ENCODE peak calls at places on chromosomes 13 and 19, in four cellular contexts. B, W, M and V are unnamed samples.

GRCh38 chr19:3575260-3575741 is 2.6 kb downstream of the HMG20B start:
- DNase-seq in B (no peak), W (no peak), M (no peak), V (no peak)

GRCh38 chr19:29708553-29709439 is 6.3 kb downstream of the C19orf12 start:
- DNase-seq in B (no peak), W (no peak), M (no peak), V (peak)

GRCh38 chr19:46297700-46298476 is 1.0 kb downstream of the HIF3A start:
- DNase-seq in B (no peak), W (no peak), M (no peak), V (peak)

GRCh38 chr13:106468207-106468606 is 67.3 kb downstream of the EFNB2 start:
- DNase-seq in B (no peak), W (no peak), M (no peak), V (peak)

GRCh38 chr19:38362076-38362945 is 12.1 kb upstream of the PSMD8 start:
- DNase-seq in B (no peak), W (peak), M (peak), V (peak)

GRCh38 chr19:18558202-18558555 is 509 bp downstream of the KXD1 start:
- DNase-seq in B (no peak), W (no peak), M (no peak), V (no peak)

GRCh38 chr19:7916137-7916907 is 1.7 kb downstream of the TGFBR3L start:
- DNase-seq in B (no peak), W (no peak), M (peak), V (no peak)

GRCh38 chr13:100130092-100130491 is 41.2 kb downstream of the PCCA start:
- DNase-seq in B (no peak), W (no peak), M (no peak), V (no peak)

GRCh38 chr13:29892149-29892548 is 41.7 kb upstream of the UBL3 start:
- DNase-seq in B (no peak), W (no peak), M (no peak), V (no peak)

GRCh38 chr13:108113407-108113806 is 101.9 kb downstream of the LIG4 start:
- DNase-seq in B (no peak), W (no peak), M (no peak), V (no peak)

GRCh38 chr19:50639121-50640112 is at the start of gene SYT3:
- DNase-seq in B (no peak), W (no peak), M (no peak), V (peak)

GRCh38 chr19:29586401-29586800 is 19.7 kb upstream of the POP4 start:
- DNase-seq in B (no peak), W (no peak), M (no peak), V (no peak)

GRCh38 chr13:41004875-41005693 is 14.0 kb downstream of the ELF1 start:
- DNase-seq in B (no peak), W (no peak), M (no peak), V (no peak)

GRCh38 chr13:99626461-99627082 is 125.3 kb downstream of the TM9SF2 start:
- DNase-seq in B (no peak), W (no peak), M (no peak), V (no peak)

GRCh38 chr13:76820759-76821158 is 65.4 kb downstream of the KCTD12 start:
- DNase-seq in B (peak), W (no peak), M (no peak), V (peak)

GRCh38 chr19:33194884-33195710 is 967 bp downstream of the LRP3 start:
- DNase-seq in B (no peak), W (no peak), M (no peak), V (no peak)

GRCh38 chr19:31408460-31409124 is 59.4 kb upstream of the TSHZ3 start:
- DNase-seq in B (peak), W (no peak), M (no peak), V (no peak)

GRCh38 chr13:110006304-110006703 is 219.9 kb upstream of the IRS2 start:
- DNase-seq in B (no peak), W (no peak), M (no peak), V (no peak)

GRCh38 chr19:56477429-56478338 is 539 bp upstream of the ZNF667 start:
- DNase-seq in B (peak), W (no peak), M (no peak), V (peak)

GRCh38 chr19:53909471-53910169 is 542 bp downstream of the CACNG7 start:
- DNase-seq in B (no peak), W (no peak), M (no peak), V (no peak)

GRCh38 chr13:33452873-33453558 is 167.5 kb upstream of the STARD13 start:
- DNase-seq in B (no peak), W (no peak), M (no peak), V (no peak)

GRCh38 chr13:40518481-40518882 is 148.0 kb downstream of the FOXO1 start:
- DNase-seq in B (no peak), W (no peak), M (no peak), V (no peak)

GRCh38 chr13:114128624-114129522 is 3.5 kb downstream of the RASA3 start:
- DNase-seq in B (peak), W (no peak), M (peak), V (peak)

GRCh38 chr19:15551183-15552004 is 43.1 kb downstream of the CYP4F22 start:
- DNase-seq in B (no peak), W (no peak), M (peak), V (no peak)

GRCh38 chr19:19211499-19212432 is at the start of gene NCAN:
- DNase-seq in B (no peak), W (peak), M (no peak), V (no peak)

GRCh38 chr19:1057185-1057857 is 9.6 kb upstream of the ARHGAP45 start:
- DNase-seq in B (no peak), W (no peak), M (no peak), V (no peak)

GRCh38 chr19:49677232-49677881 is at the start of gene PRMT1:
- DNase-seq in B (no peak), W (no peak), M (peak), V (no peak)

GRCh38 chr13:43908156-43909126 is 28.7 kb downstream of the LACC1 start:
- DNase-seq in B (no peak), W (no peak), M (no peak), V (no peak)

GRCh38 chr19:18464646-18465045 is 26.7 kb upstream of the ISYNA1 start:
- DNase-seq in B (peak), W (no peak), M (no peak), V (peak)